ENCODE peak calls at places on chromosomes 2 and 18, in nine cellular contexts. One of them, this sample, is unnamed.

GRCh38 chr2:6973895-6974545 is 56.8 kb downstream of the RNF144A start:
- DNase-seq in kidney: no peak
- DNase-seq in Calu3: peak; percentile 64
- DNase-seq in OCI-LY7: no peak
- DNase-seq in psoas muscle: no peak
- DNase-seq in GM10248: no peak
- DNase-seq in foreskin fibroblast: no peak
- DNase-seq in progenitor cell of endocrine pancreas: no peak
- DNase-seq in right atrium auricular region: no peak
- DNase-seq in this sample: no peak

GRCh38 chr2:24362253-24362652 is 1.9 kb upstream of the ITSN2 start:
- DNase-seq in GM10248: no peak
- DNase-seq in kidney: no peak
- DNase-seq in Calu3: no peak
- DNase-seq in foreskin fibroblast: no peak
- DNase-seq in progenitor cell of endocrine pancreas: no peak
- DNase-seq in right atrium auricular region: no peak
- DNase-seq in psoas muscle: no peak
- DNase-seq in OCI-LY7: no peak
- DNase-seq in this sample: no peak

GRCh38 chr18:8167036-8167435 is 442.2 kb upstream of the RAB12 start:
- DNase-seq in GM10248: no peak
- DNase-seq in Calu3: no peak
- DNase-seq in foreskin fibroblast: no peak
- DNase-seq in right atrium auricular region: no peak
- DNase-seq in OCI-LY7: no peak
- DNase-seq in kidney: no peak
- DNase-seq in psoas muscle: no peak
- DNase-seq in progenitor cell of endocrine pancreas: no peak
- DNase-seq in this sample: no peak

GRCh38 chr18:45688834-45689233 is 35.1 kb upstream of the SLC14A1 start:
- DNase-seq in progenitor cell of endocrine pancreas: no peak
- DNase-seq in GM10248: peak; percentile 45
- DNase-seq in kidney: no peak
- DNase-seq in OCI-LY7: no peak
- DNase-seq in psoas muscle: no peak
- DNase-seq in Calu3: no peak
- DNase-seq in right atrium auricular region: no peak
- DNase-seq in foreskin fibroblast: no peak
- DNase-seq in this sample: peak; percentile 51

GRCh38 chr2:41414486-41415230 is 633.2 kb upstream of the PKDCC start:
- DNase-seq in Calu3: peak; percentile 16
- DNase-seq in kidney: no peak
- DNase-seq in psoas muscle: no peak
- DNase-seq in foreskin fibroblast: no peak
- DNase-seq in progenitor cell of endocrine pancreas: no peak
- DNase-seq in GM10248: peak; percentile 14
- DNase-seq in OCI-LY7: peak; percentile 29
- DNase-seq in right atrium auricular region: no peak
- DNase-seq in this sample: peak; percentile 16

GRCh38 chr2:233802132-233802815 is 24.1 kb downstream of the MROH2A start:
- DNase-seq in Calu3: no peak
- DNase-seq in foreskin fibroblast: no peak
- DNase-seq in right atrium auricular region: peak; percentile 9
- DNase-seq in progenitor cell of endocrine pancreas: no peak
- DNase-seq in GM10248: no peak
- DNase-seq in psoas muscle: no peak
- DNase-seq in OCI-LY7: no peak
- DNase-seq in kidney: peak; percentile 22
- DNase-seq in this sample: no peak

GRCh38 chr2:71154279-71154678 is 23.8 kb downstream of the MPHOSPH10 start:
- DNase-seq in Calu3: no peak
- DNase-seq in kidney: no peak
- DNase-seq in OCI-LY7: no peak
- DNase-seq in progenitor cell of endocrine pancreas: no peak
- DNase-seq in right atrium auricular region: no peak
- DNase-seq in GM10248: no peak
- DNase-seq in psoas muscle: no peak
- DNase-seq in foreskin fibroblast: no peak
- DNase-seq in this sample: no peak

GRCh38 chr2:96470636-96471035 is 34.5 kb downstream of the NEURL3 start:
- DNase-seq in OCI-LY7: no peak
- DNase-seq in foreskin fibroblast: no peak
- DNase-seq in psoas muscle: peak; percentile 61
- DNase-seq in kidney: peak; percentile 87
- DNase-seq in Calu3: peak; percentile 84
- DNase-seq in GM10248: peak; percentile 82
- DNase-seq in progenitor cell of endocrine pancreas: peak; percentile 45
- DNase-seq in right atrium auricular region: no peak
- DNase-seq in this sample: peak; percentile 82

GRCh38 chr2:55954306-55955035 is 30.9 kb upstream of the EFEMP1 start:
- DNase-seq in GM10248: no peak
- DNase-seq in OCI-LY7: no peak
- DNase-seq in progenitor cell of endocrine pancreas: no peak
- DNase-seq in kidney: no peak
- DNase-seq in right atrium auricular region: no peak
- DNase-seq in Calu3: no peak
- DNase-seq in foreskin fibroblast: peak; percentile 25
- DNase-seq in psoas muscle: no peak
- DNase-seq in this sample: no peak

GRCh38 chr2:238525990-238526389 is 99.3 kb downstream of the ASB1 start:
- DNase-seq in foreskin fibroblast: no peak
- DNase-seq in progenitor cell of endocrine pancreas: no peak
- DNase-seq in right atrium auricular region: no peak
- DNase-seq in Calu3: no peak
- DNase-seq in psoas muscle: no peak
- DNase-seq in GM10248: no peak
- DNase-seq in OCI-LY7: no peak
- DNase-seq in kidney: no peak
- DNase-seq in this sample: no peak

GRCh38 chr2:36516136-36516870 is 81.7 kb downstream of the FEZ2 start:
- DNase-seq in kidney: no peak
- DNase-seq in psoas muscle: no peak
- DNase-seq in progenitor cell of endocrine pancreas: no peak
- DNase-seq in Calu3: no peak
- DNase-seq in GM10248: no peak
- DNase-seq in foreskin fibroblast: no peak
- DNase-seq in OCI-LY7: no peak
- DNase-seq in right atrium auricular region: no peak
- DNase-seq in this sample: no peak

GRCh38 chr2:102025016-102025491 is 33.3 kb downstream of the IL1R2 start:
- DNase-seq in progenitor cell of endocrine pancreas: no peak
- DNase-seq in right atrium auricular region: no peak
- DNase-seq in foreskin fibroblast: peak; percentile 71
- DNase-seq in OCI-LY7: no peak
- DNase-seq in psoas muscle: no peak
- DNase-seq in kidney: no peak
- DNase-seq in Calu3: no peak
- DNase-seq in GM10248: peak; percentile 57
- DNase-seq in this sample: peak; percentile 57

GRCh38 chr2:98085649-98086048 is 1.3 kb upstream of the VWA3B start:
- DNase-seq in kidney: no peak
- DNase-seq in Calu3: no peak
- DNase-seq in foreskin fibroblast: no peak
- DNase-seq in psoas muscle: no peak
- DNase-seq in GM10248: no peak
- DNase-seq in progenitor cell of endocrine pancreas: no peak
- DNase-seq in right atrium auricular region: no peak
- DNase-seq in OCI-LY7: no peak
- DNase-seq in this sample: no peak

GRCh38 chr18:56627991-56628390 is 10.4 kb downstream of the TXNL1 start:
- DNase-seq in foreskin fibroblast: no peak
- DNase-seq in kidney: no peak
- DNase-seq in GM10248: no peak
- DNase-seq in right atrium auricular region: no peak
- DNase-seq in psoas muscle: no peak
- DNase-seq in progenitor cell of endocrine pancreas: no peak
- DNase-seq in Calu3: no peak
- DNase-seq in OCI-LY7: no peak
- DNase-seq in this sample: no peak

GRCh38 chr18:36760598-36760997 is 68.2 kb downstream of the TPGS2 start:
- DNase-seq in OCI-LY7: no peak
- DNase-seq in psoas muscle: no peak
- DNase-seq in right atrium auricular region: no peak
- DNase-seq in progenitor cell of endocrine pancreas: no peak
- DNase-seq in GM10248: no peak
- DNase-seq in kidney: no peak
- DNase-seq in foreskin fibroblast: no peak
- DNase-seq in Calu3: no peak
- DNase-seq in this sample: no peak

GRCh38 chr2:176508984-176509383 is 239.7 kb downstream of the MTX2 start:
- DNase-seq in foreskin fibroblast: no peak
- DNase-seq in GM10248: peak; percentile 29
- DNase-seq in progenitor cell of endocrine pancreas: no peak
- DNase-seq in kidney: no peak
- DNase-seq in Calu3: no peak
- DNase-seq in psoas muscle: no peak
- DNase-seq in right atrium auricular region: no peak
- DNase-seq in OCI-LY7: no peak
- DNase-seq in this sample: peak; percentile 28

GRCh38 chr2:9982248-9982647 is 30.8 kb downstream of the GRHL1 start:
- DNase-seq in Calu3: no peak
- DNase-seq in progenitor cell of endocrine pancreas: no peak
- DNase-seq in OCI-LY7: no peak
- DNase-seq in psoas muscle: no peak
- DNase-seq in foreskin fibroblast: peak; percentile 85
- DNase-seq in GM10248: no peak
- DNase-seq in kidney: no peak
- DNase-seq in right atrium auricular region: no peak
- DNase-seq in this sample: no peak

GRCh38 chr2:80302001-80302464 is 2.5 kb downstream of the LRRTM1 start:
- DNase-seq in right atrium auricular region: no peak
- DNase-seq in psoas muscle: no peak
- DNase-seq in Calu3: no peak
- DNase-seq in foreskin fibroblast: no peak
- DNase-seq in progenitor cell of endocrine pancreas: no peak
- DNase-seq in OCI-LY7: no peak
- DNase-seq in kidney: peak; percentile 42
- DNase-seq in GM10248: peak; percentile 9
- DNase-seq in this sample: peak; percentile 23

GRCh38 chr2:158994920-158995676 is 26.7 kb downstream of the TANC1 start:
- DNase-seq in foreskin fibroblast: no peak
- DNase-seq in psoas muscle: no peak
- DNase-seq in progenitor cell of endocrine pancreas: no peak
- DNase-seq in Calu3: no peak
- DNase-seq in right atrium auricular region: no peak
- DNase-seq in OCI-LY7: no peak
- DNase-seq in kidney: no peak
- DNase-seq in GM10248: no peak
- DNase-seq in this sample: no peak

GRCh38 chr2:52112141-52112540 is 1080.2 kb upstream of the NRXN1 start:
- DNase-seq in GM10248: no peak
- DNase-seq in OCI-LY7: no peak
- DNase-seq in progenitor cell of endocrine pancreas: no peak
- DNase-seq in right atrium auricular region: no peak
- DNase-seq in kidney: no peak
- DNase-seq in Calu3: no peak
- DNase-seq in foreskin fibroblast: no peak
- DNase-seq in psoas muscle: no peak
- DNase-seq in this sample: no peak

GRCh38 chr2:100321181-100321880 is 970 bp downstream of the LONRF2 start:
- DNase-seq in kidney: peak; percentile 83
- DNase-seq in right atrium auricular region: no peak
- DNase-seq in progenitor cell of endocrine pancreas: peak; percentile 67
- DNase-seq in GM10248: peak; percentile 19
- DNase-seq in psoas muscle: peak; percentile 67
- DNase-seq in foreskin fibroblast: peak; percentile 10
- DNase-seq in Calu3: peak; percentile 82
- DNase-seq in OCI-LY7: no peak
- DNase-seq in this sample: peak; percentile 42
- TF ChIP-seq CTCF in kidney: peak; percentile 30
- TF ChIP-seq CTCF in right atrium auricular region: peak; percentile 37
- TF ChIP-seq CTCF in progenitor cell of endocrine pancreas: peak; percentile 62
- TF ChIP-seq CTCF in GM10248: no peak
- TF ChIP-seq CTCF in psoas muscle: peak; percentile 38
- TF ChIP-seq CTCF in foreskin fibroblast: no peak
- TF ChIP-seq CTCF in Calu3: peak; percentile 37
- TF ChIP-seq CTCF in OCI-LY7: no peak
- TF ChIP-seq CTCF in this sample: no peak

GRCh38 chr18:2570772-2571199 is 519 bp downstream of the METTL4 start:
- DNase-seq in psoas muscle: peak; percentile 88
- DNase-seq in GM10248: peak; percentile 72
- DNase-seq in foreskin fibroblast: peak; percentile 52
- DNase-seq in Calu3: peak; percentile 65
- DNase-seq in right atrium auricular region: peak; percentile 80
- DNase-seq in OCI-LY7: peak; percentile 78
- DNase-seq in kidney: peak; percentile 88
- DNase-seq in progenitor cell of endocrine pancreas: peak; percentile 33
- DNase-seq in this sample: peak; percentile 77
- TF ChIP-seq CTCF in psoas muscle: peak; percentile 12
- TF ChIP-seq CTCF in GM10248: no peak
- TF ChIP-seq CTCF in foreskin fibroblast: no peak
- TF ChIP-seq CTCF in Calu3: no peak
- TF ChIP-seq CTCF in right atrium auricular region: peak; percentile 21
- TF ChIP-seq CTCF in OCI-LY7: no peak
- TF ChIP-seq CTCF in kidney: no peak
- TF ChIP-seq CTCF in progenitor cell of endocrine pancreas: no peak
- TF ChIP-seq CTCF in this sample: no peak

DNA sequence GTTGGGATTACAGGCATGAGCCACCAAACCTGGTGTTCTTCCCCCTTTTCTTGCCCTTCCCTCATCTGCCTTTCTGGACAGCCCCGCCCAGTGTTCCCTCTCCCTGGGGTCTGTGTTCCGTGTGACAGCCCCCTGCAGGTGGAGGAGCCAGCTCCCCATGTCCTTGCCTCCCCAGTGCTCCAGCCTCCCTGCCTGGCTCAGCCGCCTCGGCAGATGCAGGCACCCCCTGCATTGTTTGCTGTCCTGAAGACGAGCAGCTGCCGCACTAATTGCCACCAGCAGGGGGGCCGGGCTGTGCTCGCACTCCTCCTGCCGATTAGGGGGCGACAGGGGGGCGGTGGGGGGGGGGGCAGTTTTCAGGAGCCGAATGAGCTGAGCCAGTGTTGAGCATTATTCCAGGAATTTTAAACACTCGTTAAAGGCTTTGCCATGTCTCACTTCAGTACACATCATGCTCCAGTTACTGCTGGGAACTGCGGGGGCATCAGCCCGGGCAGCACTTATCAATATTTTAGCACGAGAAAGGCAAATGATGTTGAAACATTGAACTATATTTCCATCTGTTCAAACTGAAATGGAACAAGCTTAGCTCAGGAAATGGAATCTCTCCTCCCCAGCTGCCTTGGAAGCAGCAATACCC is 23.3 kb downstream of the SIX3 start:
- DNase-seq in kidney: no peak
- DNase-seq in right atrium auricular region: no peak
- DNase-seq in GM10248: no peak
- DNase-seq in Calu3: peak; percentile 34
- DNase-seq in psoas muscle: no peak
- DNase-seq in progenitor cell of endocrine pancreas: no peak
- DNase-seq in OCI-LY7: peak; percentile 49
- DNase-seq in foreskin fibroblast: no peak
- DNase-seq in this sample: no peak
- TF ChIP-seq CTCF in kidney: no peak
- TF ChIP-seq CTCF in right atrium auricular region: no peak
- TF ChIP-seq CTCF in GM10248: peak; percentile 12
- TF ChIP-seq CTCF in Calu3: peak; percentile 53
- TF ChIP-seq CTCF in psoas muscle: no peak
- TF ChIP-seq CTCF in progenitor cell of endocrine pancreas: peak; percentile 44
- TF ChIP-seq CTCF in OCI-LY7: peak; percentile 68
- TF ChIP-seq CTCF in foreskin fibroblast: peak; percentile 8
- TF ChIP-seq CTCF in this sample: no peak

GRCh38 chr2:63486861-63487290 is 101.4 kb downstream of the WDPCP start:
- DNase-seq in kidney: no peak
- DNase-seq in GM10248: no peak
- DNase-seq in OCI-LY7: no peak
- DNase-seq in foreskin fibroblast: no peak
- DNase-seq in progenitor cell of endocrine pancreas: no peak
- DNase-seq in right atrium auricular region: no peak
- DNase-seq in Calu3: no peak
- DNase-seq in psoas muscle: no peak
- DNase-seq in this sample: no peak
- TF ChIP-seq CTCF in kidney: no peak
- TF ChIP-seq CTCF in GM10248: peak; percentile 33
- TF ChIP-seq CTCF in OCI-LY7: peak; percentile 39
- TF ChIP-seq CTCF in foreskin fibroblast: no peak
- TF ChIP-seq CTCF in progenitor cell of endocrine pancreas: no peak
- TF ChIP-seq CTCF in right atrium auricular region: no peak
- TF ChIP-seq CTCF in Calu3: peak; percentile 26
- TF ChIP-seq CTCF in psoas muscle: no peak
- TF ChIP-seq CTCF in this sample: peak; percentile 34

This sample was measured in GM13976.